ENCODE peak calls at places on chromosomes 3 and 15, in seven cellular contexts. X, D, I, N, B, Q and T are unnamed samples.

GRCh38 chr3:163809540-163809993 is 1268.7 kb downstream of the SI start:
- DNase-seq in X (no peak), D (no peak), I (peak), N (no peak), B (no peak), Q (no peak), T (no peak)

GRCh38 chr15:45634442-45635190 is at the start of gene SQOR:
- DNase-seq in X (peak), D (peak), I (peak), N (peak), B (peak), Q (peak), T (no peak)

GRCh38 chr3:124413393-124413792 is 316.9 kb upstream of the UMPS start:
- DNase-seq in X (no peak), D (no peak), I (no peak), N (no peak), B (no peak), Q (no peak), T (no peak)

GRCh38 chr15:63080638-63081250 is 38.2 kb downstream of the TPM1 start:
- DNase-seq in X (no peak), D (no peak), I (no peak), N (no peak), B (no peak), Q (peak), T (no peak)

GRCh38 chr3:35224571-35225280 is 414.6 kb upstream of the ARPP21 start:
- DNase-seq in X (no peak), D (no peak), I (no peak), N (no peak), B (no peak), Q (no peak), T (no peak)

GRCh38 chr3:126026761-126027160 is 57.2 kb downstream of the SLC41A3 start:
- DNase-seq in X (no peak), D (no peak), I (no peak), N (no peak), B (no peak), Q (no peak), T (no peak)

GRCh38 chr3:111690242-111690641 is 95.1 kb upstream of the ZBED2 start:
- DNase-seq in X (peak), D (no peak), I (peak), N (peak), B (peak), Q (no peak), T (no peak)

GRCh38 chr15:59017459-59017858 is 30.0 kb downstream of the RNF111 start:
- DNase-seq in X (no peak), D (no peak), I (no peak), N (no peak), B (no peak), Q (no peak), T (no peak)

GRCh38 chr3:50435382-50435781 is 68.1 kb downstream of the CACNA2D2 start:
- DNase-seq in X (no peak), D (no peak), I (no peak), N (no peak), B (no peak), Q (no peak), T (no peak)